ENCODE peak calls at places on chromosomes 7 and 10, in four cellular contexts. D, Y, E and O are unnamed samples.
A peak's percentile ranks its signal among the peaks of the same experiment; 100 is the strongest.

GRCh38 chr10:15352201-15352600 is 18.9 kb downstream of the FAM171A1 start:
- DNase-seq in D (no peak), Y (no peak), E (no peak), O (no peak)

GRCh38 chr7:4931932-4932331 is 27.1 kb downstream of the MMD2 start:
- DNase-seq in D (no peak), Y (no peak), E (peak; percentile 9), O (no peak)

GRCh38 chr10:4909118-4909517 is 54.1 kb upstream of the AKR1C1 start:
- DNase-seq in D (no peak), Y (no peak), E (peak; percentile 37), O (no peak)

GRCh38 chr10:68327889-68328786 is 3.7 kb upstream of the HNRNPH3 start:
- DNase-seq in D (peak; percentile 83), Y (no peak), E (no peak), O (peak; percentile 79)

GRCh38 chr10:113028393-113029054 is 78.5 kb downstream of the TCF7L2 start:
- DNase-seq in D (no peak), Y (no peak), E (no peak), O (no peak)

GRCh38 chr7:1845536-1846311 is 175.6 kb downstream of the ELFN1 start:
- DNase-seq in D (no peak), Y (peak; percentile 16), E (no peak), O (no peak)

GRCh38 chr7:17680943-17681351 is 259.3 kb downstream of the SNX13 start:
- DNase-seq in D (peak; percentile 69), Y (no peak), E (peak; percentile 18), O (peak; percentile 70)

GRCh38 chr7:103605640-103606039 is 159.6 kb upstream of the SLC26A5 start:
- DNase-seq in D (no peak), Y (no peak), E (no peak), O (no peak)

GRCh38 chr7:33278095-33278494 is 148.7 kb downstream of the BBS9 start:
- DNase-seq in D (no peak), Y (no peak), E (no peak), O (no peak)

GRCh38 chr10:1210667-1211066 is 154.5 kb downstream of the WDR37 start:
- DNase-seq in D (no peak), Y (no peak), E (no peak), O (no peak)

GRCh38 chr7:69412331-69413146 is 185.7 kb upstream of the AUTS2 start:
- DNase-seq in D (no peak), Y (no peak), E (peak; percentile 78), O (peak; percentile 51)

GRCh38 chr10:126250045-126250444 is 138.2 kb downstream of the ADAM12 start:
- DNase-seq in D (no peak), Y (no peak), E (no peak), O (no peak)

GRCh38 chr7:80826520-80827237 is 92.2 kb downstream of the SEMA3C start:
- DNase-seq in D (peak; percentile 64), Y (no peak), E (no peak), O (peak; percentile 68)

GRCh38 chr10:77881222-77881621 is 45.3 kb downstream of the DLG5 start:
- DNase-seq in D (no peak), Y (no peak), E (no peak), O (no peak)

GRCh38 chr7:122155566-122155965 is 11.5 kb upstream of the AASS start:
- DNase-seq in D (no peak), Y (no peak), E (no peak), O (no peak)

GRCh38 chr7:45073031-45073842 is 15.5 kb downstream of the NACAD start:
- DNase-seq in D (no peak), Y (no peak), E (no peak), O (peak; percentile 37)

GRCh38 chr10:110006358-110007170 is 1.2 kb upstream of the ADD3 start:
- DNase-seq in D (peak; percentile 86), Y (peak; percentile 51), E (no peak), O (peak; percentile 87)

GRCh38 chr7:157975401-157976372 is 611.9 kb downstream of the PTPRN2 start:
- DNase-seq in D (no peak), Y (no peak), E (no peak), O (no peak)

GRCh38 chr10:132538031-132538789 is 623 bp downstream of the INPP5A start:
- DNase-seq in D (no peak), Y (peak; percentile 62), E (peak; percentile 40), O (no peak)

GRCh38 chr7:128530855-128531104 is 54.2 kb downstream of the METTL2B start:
- DNase-seq in D (no peak), Y (no peak), E (no peak), O (no peak)

GRCh38 chr10:71770789-71771188 is 2.5 kb downstream of the VSIR start:
- DNase-seq in D (peak; percentile 27), Y (peak; percentile 74), E (no peak), O (peak; percentile 49)

GRCh38 chr7:16978358-16979244 is 96.8 kb upstream of the AGR3 start:
- DNase-seq in D (peak; percentile 51), Y (no peak), E (no peak), O (peak; percentile 89)

GRCh38 chr10:4546500-4546899 is 279.5 kb upstream of the AKR1E2 start:
- DNase-seq in D (no peak), Y (no peak), E (no peak), O (peak; percentile 99)

GRCh38 chr10:49025347-49025983 is 85.8 kb upstream of the LRRC18 start:
- DNase-seq in D (no peak), Y (no peak), E (no peak), O (no peak)

GRCh38 chr7:127654404-127655392 is 2.7 kb downstream of the SND1 start:
- DNase-seq in D (peak; percentile 25), Y (no peak), E (peak; percentile 24), O (peak; percentile 43)

GRCh38 chr10:104253576-104254410 is 899 bp upstream of the GSTO1 start:
- DNase-seq in D (no peak), Y (no peak), E (no peak), O (peak; percentile 28)

GRCh38 chr10:104251443-104251842 is 3.2 kb upstream of the GSTO1 start:
- DNase-seq in D (no peak), Y (no peak), E (no peak), O (no peak)

GRCh38 chr10:104254493-104255243 is at the start of gene GSTO1:
- DNase-seq in D (peak; percentile 83), Y (peak; percentile 92), E (peak; percentile 83), O (peak; percentile 79)

GRCh38 chr10:104252349-104252748 is 2.3 kb upstream of the GSTO1 start:
- DNase-seq in D (no peak), Y (no peak), E (no peak), O (no peak)

GRCh38 chr10:104253106-104253505 is 1.6 kb upstream of the GSTO1 start:
- DNase-seq in D (no peak), Y (no peak), E (no peak), O (no peak)
- H3K4me3 ChIP-seq in D (no peak overlapping the region), Y (no peak overlapping the region), E (no peak overlapping the region), O (no peak overlapping the region)

GRCh38 chr10:13550813-13551212 is 22.0 kb upstream of the BEND7 start:
- DNase-seq in D (no peak), Y (no peak), E (no peak), O (no peak)
- H3K4me3 ChIP-seq in D (no peak overlapping the region), Y (no peak overlapping the region), E (no peak overlapping the region), O (no peak overlapping the region)

DNA sequence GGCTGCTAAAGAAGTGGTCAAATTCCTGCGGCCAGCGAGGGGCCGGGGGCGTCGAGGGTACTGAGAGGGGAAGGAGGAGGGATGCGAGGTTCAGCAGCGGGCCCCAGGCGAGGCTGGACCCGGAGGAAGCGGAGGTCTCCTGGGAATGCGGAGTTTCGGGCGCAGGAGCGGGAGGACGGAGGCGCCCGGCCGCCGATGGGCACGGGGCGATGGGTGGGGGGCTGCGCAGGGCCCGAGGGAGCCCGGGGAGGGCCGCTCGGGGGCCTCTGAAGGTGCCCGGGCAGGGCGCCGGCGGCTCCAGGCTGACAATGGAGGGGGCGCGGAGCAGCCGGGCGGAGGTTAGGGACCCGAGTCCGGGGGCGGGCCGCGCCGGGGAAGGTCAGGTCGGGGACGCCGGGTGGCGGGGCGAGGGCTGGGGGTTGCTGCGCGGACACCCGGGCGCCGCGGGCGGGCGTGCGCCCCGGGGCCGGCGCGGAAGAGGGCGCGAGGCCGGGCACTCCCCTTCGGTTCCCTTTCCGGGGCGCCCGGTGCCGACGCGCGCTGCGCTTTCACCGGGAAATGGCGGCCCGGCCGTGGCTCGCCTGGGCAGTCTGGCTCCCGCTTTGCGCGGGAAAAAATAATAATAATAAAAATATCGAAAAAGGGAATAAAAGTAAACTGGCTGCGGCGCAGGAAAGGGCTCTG is 708 bp downstream of the MACROH2A2 start:
- DNase-seq in D (peak; percentile 5), Y (no peak), E (no peak), O (no peak)
- H3K4me3 ChIP-seq in D (peak overlapping the region; percentile 65), Y (peak overlapping the region; percentile 72), E (peak overlapping the region; percentile 37), O (peak overlapping the region; percentile 59)

GRCh38 chr10:30453764-30454527 is 20.0 kb downstream of the MAP3K8 start:
- DNase-seq in D (no peak), Y (no peak), E (no peak), O (no peak)
- H3K4me3 ChIP-seq in D (peak overlapping the region; percentile 5), Y (no peak overlapping the region), E (no peak overlapping the region), O (no peak overlapping the region)

GRCh38 chr10:79093658-79094411 is 25.1 kb downstream of the ZMIZ1 start:
- DNase-seq in D (peak; percentile 36), Y (peak; percentile 74), E (peak; percentile 62), O (peak; percentile 65)
- H3K4me3 ChIP-seq in D (no peak overlapping the region), Y (peak overlapping the region; percentile 14), E (no peak overlapping the region), O (no peak overlapping the region)

GRCh38 chr10:44963772-44964633 is 4.4 kb downstream of the RASSF4 start:
- DNase-seq in D (peak; percentile 47), Y (peak; percentile 85), E (peak; percentile 54), O (no peak)
- H3K4me3 ChIP-seq in D (no peak overlapping the region), Y (peak overlapping the region; percentile 24), E (peak overlapping the region; percentile 15), O (no peak overlapping the region)

GRCh38 chr7:23105644-23106490 is at the start of gene KLHL7:
- DNase-seq in D (peak; percentile 90), Y (peak; percentile 99), E (peak; percentile 95), O (peak; percentile 84)

GRCh38 chr7:23105086-23105643 is 420 bp upstream of the KLHL7 start:
- DNase-seq in D (no peak), Y (no peak), E (no peak), O (no peak)

GRCh38 chr7:23107781-23108180 is 2.2 kb downstream of the KLHL7 start:
- DNase-seq in D (no peak), Y (no peak), E (no peak), O (no peak)

GRCh38 chr7:23106801-23107713 is 1.5 kb downstream of the KLHL7 start:
- DNase-seq in D (peak; percentile 14), Y (no peak), E (no peak), O (no peak)

DNA sequence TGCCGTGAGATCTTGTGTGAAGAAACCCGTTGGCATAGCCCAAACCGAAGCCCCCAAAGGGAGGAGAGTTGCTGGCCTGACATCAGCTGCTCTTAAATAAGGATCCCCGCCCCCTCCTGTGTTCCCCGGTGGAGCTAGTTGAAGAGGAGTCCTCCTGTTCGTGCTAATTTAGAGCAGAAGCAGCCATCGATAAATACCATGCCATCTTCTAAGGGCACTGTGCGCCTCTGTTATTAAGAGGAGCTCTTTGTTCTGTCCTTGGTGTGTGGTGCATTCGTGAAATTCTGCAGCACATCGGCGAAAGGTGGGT is 861 bp downstream of the KLHL7 start:
- DNase-seq in D (peak; percentile 51), Y (no peak), E (no peak), O (no peak)
- H3K4me3 ChIP-seq in D (peak overlapping the region; percentile 96), Y (peak overlapping the region; percentile 92), E (peak overlapping the region; percentile 81), O (peak overlapping the region; percentile 93)

DNA sequence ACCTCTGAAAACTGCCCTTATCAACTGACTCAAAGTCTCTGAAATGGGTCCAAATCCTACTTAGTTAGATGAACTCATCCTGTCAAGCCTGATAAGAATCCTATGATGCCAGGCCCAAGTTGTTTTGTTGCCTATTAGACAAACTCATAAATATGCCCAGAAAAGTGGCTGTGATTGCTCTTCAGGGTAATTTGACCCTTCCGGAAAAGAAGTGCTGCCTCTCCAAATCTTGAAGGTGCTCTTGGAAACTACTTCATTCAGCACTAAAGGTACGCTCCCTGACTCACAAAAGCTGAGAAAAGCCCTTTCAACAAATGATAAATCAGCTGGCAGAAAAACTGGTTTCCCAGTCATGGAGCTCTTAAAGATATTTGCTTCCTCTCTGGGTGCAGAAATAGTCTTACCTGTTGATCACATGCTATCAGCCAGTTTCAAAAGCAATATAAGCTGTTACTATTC is 6.7 kb downstream of the IFIT5 start:
- DNase-seq in D (no peak), Y (no peak), E (no peak), O (no peak)
- H3K4me3 ChIP-seq in D (no peak overlapping the region), Y (no peak overlapping the region), E (no peak overlapping the region), O (no peak overlapping the region)